ENCODE peak calls at places on chromosome 11, in four cellular contexts. One of them, this sample, is unnamed.

GRCh38 chr11:118804094-118804493 is 13.1 kb upstream of the DDX6 start:
- DNase-seq in GM12891: no peak
- DNase-seq in GM12878: no peak
- DNase-seq in K562: no peak
- DNase-seq in this sample: no peak

GRCh38 chr11:65129649-65130441 is 4.5 kb downstream of the SYVN1 start:
- DNase-seq in GM12891: no peak
- DNase-seq in GM12878: no peak
- DNase-seq in K562: no peak
- DNase-seq in this sample: no peak

GRCh38 chr11:44780940-44781631 is 54.3 kb downstream of the TSPAN18 start:
- DNase-seq in GM12891: no peak
- DNase-seq in GM12878: no peak
- DNase-seq in K562: peak
- DNase-seq in this sample: no peak

GRCh38 chr11:120174866-120175265 is 36.0 kb upstream of the OAF start:
- DNase-seq in GM12891: no peak
- DNase-seq in GM12878: no peak
- DNase-seq in K562: no peak
- DNase-seq in this sample: no peak

GRCh38 chr11:61491736-61492395 is 16.7 kb upstream of the LRRC10B start:
- DNase-seq in GM12891: no peak
- DNase-seq in GM12878: no peak
- DNase-seq in K562: no peak
- DNase-seq in this sample: no peak

GRCh38 chr11:72773291-72773690 is 20.6 kb downstream of the STARD10 start:
- DNase-seq in GM12891: no peak
- DNase-seq in GM12878: no peak
- DNase-seq in K562: no peak
- DNase-seq in this sample: no peak

GRCh38 chr11:19228956-19229355 is 11.8 kb downstream of the E2F8 start:
- DNase-seq in GM12891: no peak
- DNase-seq in GM12878: no peak
- DNase-seq in K562: no peak
- DNase-seq in this sample: no peak

GRCh38 chr11:1384206-1384965 is 5.3 kb upstream of the BRSK2 start:
- DNase-seq in GM12891: no peak
- DNase-seq in GM12878: peak
- DNase-seq in K562: no peak
- DNase-seq in this sample: no peak

GRCh38 chr11:120413480-120413879 is 77.3 kb downstream of the ARHGEF12 start:
- DNase-seq in GM12891: no peak
- DNase-seq in GM12878: no peak
- DNase-seq in K562: no peak
- DNase-seq in this sample: no peak

GRCh38 chr11:10275714-10276113 is 18.3 kb downstream of the SBF2 start:
- DNase-seq in GM12891: no peak
- DNase-seq in GM12878: no peak
- DNase-seq in K562: no peak
- DNase-seq in this sample: no peak

GRCh38 chr11:18650859-18651557 is 16.9 kb upstream of the SPTY2D1 start:
- DNase-seq in GM12891: peak
- DNase-seq in GM12878: peak
- DNase-seq in K562: peak
- DNase-seq in this sample: peak

GRCh38 chr11:121839821-121840220 is 276.2 kb downstream of the BLID start:
- DNase-seq in GM12891: no peak
- DNase-seq in GM12878: no peak
- DNase-seq in K562: no peak
- DNase-seq in this sample: no peak

GRCh38 chr11:4464216-4465159 is 15.4 kb downstream of the OR52K2 start:
- DNase-seq in GM12891: no peak
- DNase-seq in GM12878: no peak
- DNase-seq in K562: no peak
- DNase-seq in this sample: no peak

GRCh38 chr11:133833101-133833898 is 12.0 kb downstream of the SPATA19 start:
- DNase-seq in GM12891: no peak
- DNase-seq in GM12878: no peak
- DNase-seq in K562: no peak
- DNase-seq in this sample: no peak

GRCh38 chr11:126149759-126150236 is 61.7 kb downstream of the RPUSD4 start:
- DNase-seq in GM12891: no peak
- DNase-seq in GM12878: no peak
- DNase-seq in K562: no peak
- DNase-seq in this sample: peak

GRCh38 chr11:78465169-78465942 is 47.7 kb upstream of the GAB2 start:
- DNase-seq in GM12891: peak
- DNase-seq in GM12878: peak
- DNase-seq in K562: no peak
- DNase-seq in this sample: no peak

GRCh38 chr11:1069740-1070139 is 4.9 kb upstream of the MUC2 start:
- DNase-seq in GM12891: no peak
- DNase-seq in GM12878: no peak
- DNase-seq in K562: no peak
- DNase-seq in this sample: no peak

GRCh38 chr11:8086001-8086479 is 5.0 kb downstream of the TUB start:
- DNase-seq in GM12891: no peak
- DNase-seq in GM12878: no peak
- DNase-seq in K562: no peak
- DNase-seq in this sample: no peak

GRCh38 chr11:46026616-46027293 is 94.5 kb downstream of the PHF21A start:
- DNase-seq in GM12891: no peak
- DNase-seq in GM12878: no peak
- DNase-seq in K562: no peak
- DNase-seq in this sample: no peak

GRCh38 chr11:110373061-110373702 is 56.6 kb upstream of the FDX1 start:
- DNase-seq in GM12891: no peak
- DNase-seq in GM12878: peak
- DNase-seq in K562: no peak
- DNase-seq in this sample: peak

GRCh38 chr11:58334708-58335107 is 24.2 kb downstream of the OR5B17 start:
- DNase-seq in GM12891: no peak
- DNase-seq in GM12878: no peak
- DNase-seq in K562: no peak
- DNase-seq in this sample: no peak

GRCh38 chr11:20337526-20338154 is 25.9 kb upstream of the HTATIP2 start:
- DNase-seq in GM12891: peak
- DNase-seq in GM12878: no peak
- DNase-seq in K562: no peak
- DNase-seq in this sample: peak
- TF ChIP-seq SPI1 in GM12891: no peak
- TF ChIP-seq SPI1 in GM12878: no peak
- TF ChIP-seq SPI1 in K562: no peak
- TF ChIP-seq SPI1 in this sample: no peak

GRCh38 chr11:13875643-13876042 is 86.9 kb upstream of the SPON1 start:
- DNase-seq in GM12891: no peak
- DNase-seq in GM12878: no peak
- DNase-seq in K562: no peak
- DNase-seq in this sample: no peak

GRCh38 chr11:13880719-13881118 is 81.8 kb upstream of the SPON1 start:
- DNase-seq in GM12891: no peak
- DNase-seq in GM12878: no peak
- DNase-seq in K562: no peak
- DNase-seq in this sample: no peak

GRCh38 chr11:13881176-13881680 is 81.3 kb upstream of the SPON1 start:
- DNase-seq in GM12891: no peak
- DNase-seq in GM12878: no peak
- DNase-seq in K562: no peak
- DNase-seq in this sample: no peak

GRCh38 chr11:13876423-13876822 is 86.1 kb upstream of the SPON1 start:
- DNase-seq in GM12891: no peak
- DNase-seq in GM12878: no peak
- DNase-seq in K562: peak
- DNase-seq in this sample: no peak

DNA sequence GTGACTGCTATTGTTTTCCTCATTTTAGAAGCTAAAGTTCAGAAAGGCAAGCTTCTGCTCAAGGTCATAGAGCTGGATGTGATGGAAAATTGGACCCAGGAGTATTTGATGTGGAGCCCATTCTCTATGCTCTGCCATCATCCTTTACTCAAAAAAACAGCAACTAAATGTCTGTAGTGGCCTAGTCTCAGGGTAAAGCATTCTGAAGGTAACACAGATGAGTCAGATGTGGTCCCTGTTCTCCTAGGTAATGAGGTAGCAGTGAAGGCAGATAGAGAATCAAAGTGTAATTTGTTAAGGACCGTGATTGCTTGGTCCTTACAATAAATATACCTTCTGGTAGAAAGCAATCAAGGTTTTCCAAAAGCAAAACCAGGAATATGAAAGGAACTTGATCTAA is 84.4 kb upstream of the SPON1 start:
- DNase-seq in GM12891: no peak
- DNase-seq in GM12878: no peak
- DNase-seq in K562: no peak
- DNase-seq in this sample: no peak
- TF ChIP-seq SPI1 in GM12891: no peak
- TF ChIP-seq SPI1 in GM12878: no peak
- TF ChIP-seq SPI1 in K562: no peak
- TF ChIP-seq SPI1 in this sample: no peak

DNA sequence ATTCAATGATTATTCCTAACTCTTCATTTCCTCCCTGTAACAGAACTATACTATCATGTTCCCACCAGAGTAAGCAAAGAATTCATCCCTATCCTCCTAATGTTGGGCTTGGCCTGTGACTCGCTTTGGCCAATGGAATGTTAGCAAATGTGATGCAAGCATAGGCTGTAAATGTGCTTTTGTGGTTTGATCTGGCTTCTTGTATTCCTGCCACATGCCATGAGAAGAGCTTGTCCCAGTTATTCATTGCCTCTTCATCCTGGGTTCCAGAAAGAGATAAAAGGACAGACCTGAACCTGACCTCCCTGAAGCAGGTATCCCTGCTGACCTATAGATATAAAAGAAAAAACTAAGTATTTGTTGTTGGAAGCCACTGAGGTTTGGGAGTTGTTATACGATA is 51.0 kb downstream of the SYTL2 start:
- DNase-seq in GM12891: no peak
- DNase-seq in GM12878: no peak
- DNase-seq in K562: no peak
- DNase-seq in this sample: no peak
- TF ChIP-seq SPI1 in GM12891: no peak
- TF ChIP-seq SPI1 in GM12878: no peak
- TF ChIP-seq SPI1 in K562: no peak
- TF ChIP-seq SPI1 in this sample: no peak

DNA sequence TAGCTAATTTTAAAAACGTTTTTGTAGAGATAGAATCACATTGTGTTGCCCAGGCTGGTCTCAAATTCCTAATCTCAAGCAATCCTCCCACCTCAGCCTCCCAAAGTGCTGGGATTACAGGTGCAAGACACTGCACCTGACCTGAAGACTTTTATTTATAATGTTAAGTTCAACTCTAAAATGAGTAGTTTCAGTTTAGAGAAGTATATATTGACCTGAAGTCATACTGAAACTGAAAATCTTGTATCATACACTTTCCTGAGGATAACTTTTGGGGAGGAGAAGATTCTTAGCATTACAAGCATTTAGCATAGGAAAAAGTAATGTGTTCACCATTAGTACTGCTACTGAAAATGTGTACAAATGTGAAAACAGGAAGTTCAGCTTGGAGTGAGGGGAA is 249.3 kb downstream of the CASP12 start:
- DNase-seq in GM12891: no peak
- DNase-seq in GM12878: no peak
- DNase-seq in K562: no peak
- DNase-seq in this sample: no peak
- TF ChIP-seq SPI1 in GM12891: no peak
- TF ChIP-seq SPI1 in GM12878: no peak
- TF ChIP-seq SPI1 in K562: no peak
- TF ChIP-seq SPI1 in this sample: no peak

DNA sequence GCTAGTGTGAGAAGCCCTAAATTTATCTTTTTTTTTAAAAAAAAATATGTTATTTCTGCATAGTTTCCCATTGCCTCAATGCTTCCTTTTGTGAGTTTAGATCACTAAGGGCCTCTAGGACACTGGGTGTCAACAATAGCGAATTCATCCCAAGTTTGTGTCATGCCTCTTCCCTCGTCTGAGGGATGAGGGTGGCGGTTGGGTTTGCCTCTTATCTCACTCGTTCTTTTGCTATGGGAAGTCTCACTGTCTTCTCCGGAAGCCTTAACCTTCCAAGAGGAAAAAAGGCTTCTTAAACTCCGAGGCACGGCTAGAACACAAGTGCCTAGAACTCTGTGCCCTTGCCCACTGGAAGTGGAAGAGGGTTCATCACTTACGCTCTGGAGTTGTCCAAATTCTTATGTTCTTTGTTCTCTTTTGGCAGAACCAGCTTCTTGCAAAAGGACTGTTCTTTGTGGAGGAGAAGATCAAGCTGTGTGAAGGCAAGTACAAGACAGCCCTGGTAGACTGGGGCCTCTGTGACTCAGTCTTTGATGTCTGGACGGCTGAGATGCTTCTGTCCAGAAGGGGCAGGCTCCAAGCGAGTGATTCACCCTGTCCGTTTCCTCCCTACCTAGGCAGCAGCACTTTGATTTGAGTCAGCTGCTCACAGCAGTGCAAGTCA is 78.5 kb downstream of the TRAF6 start:
- DNase-seq in GM12891: no peak
- DNase-seq in GM12878: no peak
- DNase-seq in K562: peak
- DNase-seq in this sample: no peak
- TF ChIP-seq SPI1 in GM12891: no peak
- TF ChIP-seq SPI1 in GM12878: no peak
- TF ChIP-seq SPI1 in K562: no peak
- TF ChIP-seq SPI1 in this sample: no peak

DNA sequence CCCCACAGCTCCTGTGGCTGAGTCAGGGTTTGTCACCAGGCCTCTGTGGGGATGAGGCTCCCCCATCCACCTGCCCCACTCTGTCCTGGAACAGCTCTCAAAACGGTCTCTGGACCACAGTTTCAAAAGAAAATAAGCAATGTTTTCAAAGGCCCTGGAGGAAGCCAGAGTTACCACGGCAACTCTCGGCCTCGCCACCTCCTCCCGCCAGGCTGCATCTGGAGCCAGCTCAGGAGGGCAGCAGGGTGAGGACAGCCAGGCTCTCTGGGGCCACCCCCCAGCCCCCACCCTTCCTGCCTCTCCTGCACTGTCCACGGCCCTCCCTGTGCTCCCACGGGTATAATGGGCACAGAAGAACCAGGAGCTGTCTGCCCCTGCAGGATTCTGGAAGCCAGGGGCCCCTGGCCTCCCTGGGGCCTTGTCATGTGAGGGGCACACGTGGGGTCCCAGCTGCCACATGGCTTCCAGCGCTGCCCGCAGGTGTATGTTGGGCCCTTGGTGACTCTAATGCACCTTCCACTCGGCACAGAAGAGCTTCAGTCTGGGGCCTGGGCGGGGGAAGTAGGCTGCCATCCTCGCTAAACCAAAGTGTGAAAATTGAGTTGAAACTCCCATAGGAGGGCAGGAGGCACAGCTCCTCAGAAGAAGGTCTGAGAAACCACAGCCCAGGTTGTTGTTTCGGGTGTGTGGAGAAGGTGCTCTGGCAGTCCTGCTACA is 10.3 kb downstream of the CD81 start:
- DNase-seq in GM12891: no peak
- DNase-seq in GM12878: no peak
- DNase-seq in K562: no peak
- DNase-seq in this sample: no peak
- TF ChIP-seq SPI1 in GM12891: no peak
- TF ChIP-seq SPI1 in GM12878: no peak
- TF ChIP-seq SPI1 in K562: no peak
- TF ChIP-seq SPI1 in this sample: no peak